ENCODE peak calls at places on chromosomes 16 and 17, in eight cellular contexts. Y is H1; P is body of pancreas; E is CD8-positive, alpha-beta T cell; G is bronchial epithelial cell; S is colonic mucosa; X is H9; H is SK-N-SH. R is an unnamed sample.

GRCh38 chr17:76956846-76957540 is 88.8 kb downstream of the MGAT5B start:
- DNase-seq in P (no peak), H (no peak), X (no peak), G (no peak), Y (no peak), E (no peak), S (no peak), R (no peak)

GRCh38 chr16:88379694-88380040 is 3.1 kb upstream of the ZNF469 start:
- DNase-seq in G (no peak), Y (no peak), X (no peak), E (no peak), H (peak; percentile 29), S (no peak), P (no peak), R (no peak)

GRCh38 chr17:8807070-8807550 is 7.9 kb upstream of the MFSD6L start:
- DNase-seq in Y (peak; percentile 16), G (peak; percentile 27), H (no peak), X (peak; percentile 23), S (no peak), P (no peak), E (no peak), R (no peak)

GRCh38 chr17:35795007-35795870 is at the start of gene MMP28:
- DNase-seq in E (peak; percentile 27), G (peak; percentile 40), X (peak; percentile 63), S (peak; percentile 84), Y (peak; percentile 81), H (peak; percentile 86), P (peak; percentile 48), R (peak; percentile 50)

GRCh38 chr17:43778337-43779144 is at the start of gene DUSP3:
- DNase-seq in H (peak; percentile 97), Y (peak; percentile 95), G (peak; percentile 76), S (peak; percentile 96), X (peak; percentile 99), P (peak; percentile 99), E (peak; percentile 67), R (peak; percentile 95)

GRCh38 chr16:70495425-70496182 is 27.8 kb downstream of the COG4 start:
- DNase-seq in P (no peak), E (no peak), S (no peak), G (no peak), Y (no peak), H (no peak), X (no peak), R (no peak)

GRCh38 chr16:74320707-74321106 is 24.1 kb downstream of the PSMD7 start:
- DNase-seq in Y (no peak), X (no peak), P (peak; percentile 74), G (no peak), H (no peak), E (no peak), S (no peak), R (no peak)

GRCh38 chr17:2594657-2595085 is 1.2 kb downstream of the PAFAH1B1 start:
- DNase-seq in Y (no peak), X (no peak), P (no peak), G (no peak), S (peak; percentile 34), E (peak; percentile 15), H (no peak), R (no peak)

GRCh38 chr16:78993342-78993741 is 607.2 kb downstream of the MAF start:
- DNase-seq in Y (no peak), P (no peak), X (no peak), S (no peak), H (no peak), E (no peak), G (no peak), R (peak; percentile 39)

GRCh38 chr17:81285179-81285878 is 9.8 kb downstream of the SLC38A10 start:
- DNase-seq in S (peak; percentile 50), P (peak; percentile 44), X (no peak), E (peak; percentile 56), G (no peak), H (no peak), Y (no peak), R (peak; percentile 90)

GRCh38 chr17:79834575-79835469 is 4.4 kb downstream of the CBX4 start:
- DNase-seq in G (no peak), H (peak; percentile 84), P (peak; percentile 28), X (peak; percentile 90), Y (peak; percentile 98), E (peak; percentile 48), S (peak; percentile 31), R (peak; percentile 62)

GRCh38 chr17:33334703-33335102 is 41.6 kb upstream of the ASIC2 start:
- DNase-seq in Y (no peak), X (no peak), E (no peak), S (no peak), P (no peak), H (no peak), G (peak; percentile 32), R (no peak)

DNA sequence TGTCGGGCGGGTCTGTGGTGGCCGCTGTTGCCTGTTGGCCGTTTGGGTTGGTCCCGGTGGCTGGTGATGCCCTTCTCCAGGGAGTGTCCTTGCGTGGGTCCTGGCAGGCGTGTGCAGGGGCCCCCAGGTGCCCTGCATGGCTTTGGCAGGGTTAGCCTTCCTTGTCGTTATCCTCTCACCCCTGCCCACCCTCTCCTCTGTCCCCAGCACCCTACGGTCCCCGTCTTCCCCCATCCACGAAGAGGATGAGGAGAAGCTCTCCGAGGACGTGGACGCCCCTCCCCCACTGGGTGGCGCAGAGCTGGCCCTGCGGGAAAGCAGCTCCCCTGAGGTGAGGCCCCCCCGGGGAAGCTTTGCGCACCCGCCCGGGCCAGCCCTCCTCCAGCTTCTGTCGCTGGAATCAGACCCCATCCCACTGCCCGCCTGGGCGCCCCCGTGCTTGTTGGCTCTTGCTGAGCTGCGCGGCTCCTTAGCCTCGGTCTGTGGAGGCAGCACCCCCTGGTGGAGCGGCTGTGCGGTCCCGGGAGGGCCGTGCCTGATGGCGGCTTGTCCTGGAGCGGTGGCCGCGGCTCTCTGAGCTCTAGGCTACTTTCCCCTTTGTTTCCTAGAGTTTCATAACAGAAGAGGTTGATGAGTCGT is 10.6 kb upstream of the NUDT16L1 start:
- DNase-seq in P (peak; percentile 42), Y (peak; percentile 90), H (peak; percentile 78), X (peak; percentile 87), E (no peak), G (peak; percentile 30), S (no peak), R (no peak)
- TF ChIP-seq CTCF in P (no peak), Y (peak; percentile 81), H (peak; percentile 40), X (peak; percentile 86), E (no peak), G (peak; percentile 72), S (no peak), R (no peak)

DNA sequence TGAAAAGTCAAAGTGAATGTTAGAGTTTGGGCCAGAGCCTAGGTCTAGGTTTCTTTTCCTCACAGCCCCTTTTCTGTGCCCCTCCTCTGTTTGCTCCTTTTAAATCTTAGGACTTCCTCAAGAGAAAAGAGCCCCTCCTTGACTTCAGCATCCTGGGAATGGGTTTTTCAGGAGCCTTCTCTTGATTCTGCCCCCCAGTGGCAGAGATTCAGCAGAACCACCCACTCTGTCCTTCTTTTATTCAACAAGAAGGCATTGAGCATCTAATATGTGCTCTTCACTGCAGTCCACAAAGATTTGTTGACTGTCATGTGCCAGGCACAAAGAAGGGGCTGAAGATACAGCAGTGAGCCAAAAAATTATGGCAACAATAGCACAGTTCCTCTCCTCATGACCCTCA is 270.8 kb upstream of the CDH5 start:
- DNase-seq in P (no peak), Y (no peak), X (peak; percentile 34), S (no peak), E (no peak), G (no peak), H (no peak), R (no peak)
- TF ChIP-seq CTCF in P (no peak), Y (peak; percentile 50), X (peak; percentile 66), S (no peak), E (no peak), G (no peak), H (peak; percentile 20), R (no peak)

GRCh38 chr17:54971147-54971546 is 2.6 kb downstream of the STXBP4 start:
- DNase-seq in X (no peak), H (no peak), P (no peak), G (no peak), E (no peak), Y (no peak), S (no peak), R (no peak)

GRCh38 chr17:54969658-54970572 is 1.4 kb downstream of the STXBP4 start:
- DNase-seq in X (no peak), E (no peak), H (no peak), S (no peak), P (no peak), G (no peak), Y (no peak), R (no peak)

GRCh38 chr17:54968954-54969400 is 412 bp downstream of the STXBP4 start:
- DNase-seq in P (peak; percentile 49), X (no peak), Y (no peak), G (peak; percentile 30), H (peak; percentile 69), S (peak; percentile 37), E (no peak), R (peak; percentile 31)

GRCh38 chr17:54967621-54968258 is 714 bp downstream of the COX11 start:
- DNase-seq in E (no peak), S (peak; percentile 49), P (peak; percentile 29), X (no peak), H (peak; percentile 37), G (peak; percentile 33), Y (no peak), R (no peak)

GRCh38 chr17:54968259-54968953 is at the start of the genes COX11 and STXBP4:
- DNase-seq in H (peak; percentile 97), S (peak; percentile 97), P (peak; percentile 99), Y (peak; percentile 93), E (peak; percentile 92), X (peak; percentile 99), G (peak; percentile 91), R (peak; percentile 95)
- TF ChIP-seq CTCF in H (peak; percentile 64), S (no peak), P (peak; percentile 22), Y (peak; percentile 23), E (no peak), X (peak; percentile 50), G (no peak), R (peak; percentile 61)

DNA sequence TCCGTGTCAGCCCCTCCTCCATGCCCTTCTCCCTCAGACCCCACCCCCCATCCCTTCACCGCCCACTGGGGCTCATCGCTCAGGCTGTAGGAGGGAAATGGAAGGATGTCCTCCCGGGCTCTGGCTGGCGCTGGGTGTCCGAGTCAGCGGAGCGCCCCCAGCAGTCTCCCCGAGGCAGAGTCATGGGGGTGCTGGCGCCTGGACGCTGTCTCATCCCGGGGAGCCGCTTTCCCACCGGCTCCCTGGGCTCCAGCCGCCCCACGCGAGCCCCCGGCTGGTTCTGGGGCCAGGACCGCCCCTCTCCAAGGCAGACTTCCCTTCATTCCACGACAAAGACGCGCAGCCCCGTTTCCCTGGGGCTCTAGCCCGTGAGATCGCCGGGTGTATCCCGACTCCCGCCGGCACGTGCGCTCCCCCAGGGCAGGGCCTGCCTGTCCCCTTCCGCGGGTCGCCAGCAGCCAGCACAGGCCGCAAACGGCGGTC is 398 bp upstream of the ANTKMT start:
- DNase-seq in P (peak; percentile 44), G (no peak), E (no peak), S (peak; percentile 65), X (peak; percentile 73), H (peak; percentile 89), Y (no peak), R (no peak)
- TF ChIP-seq CTCF in P (no peak), G (peak; percentile 21), E (no peak), S (no peak), X (peak; percentile 10), H (peak; percentile 43), Y (peak; percentile 14), R (peak; percentile 6)

R was measured in heart left ventricle.